ENCODE peak calls at places on chromosomes 6 and 20, in six cellular contexts. G is NT2/D1, I is tibial artery, B is breast epithelium, J is upper lobe of left lung, X is stomach. H is an unnamed sample. For H3K27me3 and H3K4me1, the result is how much of the 10 kb centered on the place peaks cover.

GRCh38 chr20:56360133-56360898 is 1.5 kb downstream of the FAM210B start:
- DNase-seq in G (no peak), I (no peak), B (no peak), J (no peak), X (no peak), H (no peak)

GRCh38 chr6:55729665-55730064 is 145.7 kb downstream of the BMP5 start:
- DNase-seq in G (no peak), I (no peak), B (no peak), J (no peak), X (no peak), H (no peak)

GRCh38 chr6:45783716-45784115 is 231.9 kb downstream of the CLIC5 start:
- DNase-seq in G (no peak), I (no peak), B (no peak), J (no peak), X (no peak), H (no peak)

GRCh38 chr20:47551841-47552240 is 50.2 kb downstream of the NCOA3 start:
- DNase-seq in G (no peak), I (no peak), B (no peak), J (no peak), X (no peak), H (no peak)

GRCh38 chr20:22675337-22675736 is 91.0 kb upstream of the FOXA2 start:
- DNase-seq in G (no peak), I (no peak), B (no peak), J (no peak), X (no peak), H (no peak)

GRCh38 chr6:6657085-6657819 is 68.7 kb downstream of the LY86 start:
- DNase-seq in G (no peak), I (no peak), B (no peak), J (no peak), X (no peak), H (no peak)

GRCh38 chr6:129498950-129499870 is 210.8 kb downstream of the ARHGAP18 start:
- DNase-seq in G (peak), I (no peak), B (no peak), J (no peak), X (no peak), H (no peak)

GRCh38 chr6:43629505-43630300 is 639 bp upstream of the GTPBP2 start:
- DNase-seq in G (peak), I (peak), B (peak), J (peak), X (peak), H (peak)

GRCh38 chr6:100488231-100488630 is 23.5 kb upstream of the SIM1 start:
- DNase-seq in G (no peak), I (no peak), B (no peak), J (no peak), X (no peak), H (no peak)

GRCh38 chr6:154476494-154476893 is 34.0 kb downstream of the CNKSR3 start:
- DNase-seq in G (no peak), I (no peak), B (no peak), J (no peak), X (no peak), H (no peak)

GRCh38 chr6:128311944-128312570 is 208.3 kb downstream of the PTPRK start:
- DNase-seq in G (no peak), I (no peak), B (no peak), J (no peak), X (no peak), H (no peak)

GRCh38 chr6:13550656-13551055 is 23.7 kb upstream of the SIRT5 start:
- DNase-seq in G (no peak), I (no peak), B (no peak), J (no peak), X (no peak), H (no peak)

GRCh38 chr20:24469116-24470030 is at the start of gene SYNDIG1:
- DNase-seq in G (no peak), I (peak), B (no peak), J (peak), X (no peak), H (no peak)

GRCh38 chr6:80425089-80425823 is 318.8 kb downstream of the BCKDHB start:
- DNase-seq in G (no peak), I (no peak), B (no peak), J (no peak), X (no peak), H (no peak)

GRCh38 chr6:92281571-92282076 is 1137.7 kb downstream of the EPHA7 start:
- DNase-seq in G (no peak), I (no peak), B (no peak), J (no peak), X (no peak), H (no peak)

GRCh38 chr20:10524643-10525042 is 89.5 kb downstream of the SLX4IP start:
- DNase-seq in G (no peak), I (no peak), B (no peak), J (no peak), X (no peak), H (no peak)

GRCh38 chr6:112831022-112831421 is 483.9 kb downstream of the RFPL4B start:
- DNase-seq in G (no peak), I (no peak), B (no peak), J (no peak), X (no peak), H (no peak)

GRCh38 chr6:165376100-165376499 is 66.7 kb upstream of the C6orf118 start:
- DNase-seq in G (no peak), I (no peak), B (no peak), J (no peak), X (no peak), H (no peak)

GRCh38 chr6:120935908-120936307 is 398.4 kb downstream of the TBC1D32 start:
- DNase-seq in G (no peak), I (no peak), B (no peak), J (no peak), X (no peak), H (no peak)

GRCh38 chr20:10935658-10936057 is 261.9 kb upstream of the JAG1 start:
- DNase-seq in G (no peak), I (no peak), B (no peak), J (no peak), X (no peak), H (no peak)

GRCh38 chr20:1225729-1226313 is at the start of gene RAD21L1:
- DNase-seq in G (peak), I (peak), B (peak), J (peak), X (peak), H (peak)

GRCh38 chr20:1224205-1224604 is 1.6 kb upstream of the RAD21L1 start:
- DNase-seq in G (no peak), I (no peak), B (no peak), J (peak), X (no peak), H (peak)

GRCh38 chr20:1229541-1229940 is 3.7 kb downstream of the RAD21L1 start:
- DNase-seq in G (no peak), I (no peak), B (no peak), J (no peak), X (no peak), H (no peak)

GRCh38 chr20:1225263-1225728 is 548 bp upstream of the RAD21L1 start:
- DNase-seq in G (no peak), I (no peak), B (no peak), J (no peak), X (no peak), H (peak)

DNA sequence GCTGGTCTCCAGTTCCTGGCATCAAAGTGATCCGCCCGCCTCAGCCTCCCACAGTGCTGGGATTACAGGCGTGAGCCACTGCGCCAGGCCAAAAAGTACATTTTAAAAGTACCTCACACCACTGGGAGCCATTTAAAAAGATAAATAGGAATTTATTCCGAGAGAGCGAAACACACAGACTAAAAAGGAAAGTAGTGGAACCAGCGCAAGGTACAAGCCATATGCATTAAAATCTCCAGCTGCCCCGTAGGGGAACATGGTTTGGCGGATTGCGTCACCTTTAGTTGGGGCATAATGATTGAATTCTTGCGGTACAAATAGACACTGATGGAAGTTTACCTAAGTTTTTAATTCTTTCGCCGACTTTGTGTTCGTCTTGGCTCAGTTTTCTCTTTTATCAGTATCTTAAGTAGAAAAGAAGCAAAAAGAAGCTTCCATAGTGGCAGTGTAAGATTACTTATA is 1.3 kb downstream of the RAD21L1 start:
- DNase-seq in G (no peak), I (no peak), B (no peak), J (no peak), X (no peak), H (no peak)
- H3K4me3 ChIP-seq in G (no peak), I (peak), B (peak), J (peak), X (peak), H (no peak)

GRCh38 chr6:107489636-107490567 is at the start of gene SOBP:
- DNase-seq in G (no peak), I (peak), B (no peak), J (peak), X (peak), H (peak)
- H3K27me3 ChIP-seq in G (half or more), I (under half), B (under half), J (under half), X (half or more), H (under half)

GRCh38 chr20:46354920-46355654 is 46.8 kb upstream of the CDH22 start:
- DNase-seq in G (no peak), I (no peak), B (no peak), J (peak), X (no peak), H (no peak)
- H3K4me1 ChIP-seq in G (under half), I (under half), B (under half), J (under half), X (under half), H (under half)

GRCh38 chr6:15408758-15409157 is 162.9 kb downstream of the JARID2 start:
- DNase-seq in G (no peak), I (no peak), B (no peak), J (no peak), X (no peak), H (no peak)
- H3K4me3 ChIP-seq in G (no peak), I (no peak), B (no peak), J (no peak), X (no peak), H (no peak)

DNA sequence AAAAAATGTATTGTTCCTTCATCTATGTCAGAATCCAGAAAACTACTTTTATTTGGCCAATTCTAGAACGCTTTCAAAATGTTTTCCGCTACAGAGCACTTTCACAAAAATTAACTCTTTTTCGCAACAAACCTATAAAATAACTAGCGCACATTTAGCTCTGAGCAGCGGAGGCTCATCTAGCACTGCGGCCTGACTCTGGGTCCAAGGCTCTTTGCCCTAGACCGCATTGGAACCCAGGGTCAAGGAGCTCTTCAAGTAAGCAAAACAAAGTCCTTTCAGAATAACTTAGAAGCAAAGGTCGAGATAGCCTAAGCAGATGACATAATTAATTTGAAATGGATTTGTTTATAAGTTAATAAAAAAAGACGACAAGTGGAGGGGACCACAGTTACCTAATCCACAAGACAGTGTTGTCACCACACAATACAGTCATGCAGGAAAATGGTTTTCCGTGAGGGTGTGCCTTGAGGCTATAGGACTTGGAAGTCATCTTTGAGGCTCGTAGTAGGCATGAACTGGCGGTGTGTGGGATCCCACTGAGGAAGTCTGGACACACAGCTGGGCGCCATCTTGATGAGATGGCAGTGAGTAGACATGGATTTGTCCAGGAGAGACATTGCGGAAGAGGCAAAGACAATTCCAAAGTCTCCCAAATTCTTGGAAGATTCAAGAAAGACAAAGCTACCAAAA is 29.2 kb upstream of the IRF4 start:
- DNase-seq in G (no peak), I (no peak), B (no peak), J (no peak), X (no peak), H (no peak)
- H3K27me3 ChIP-seq in G (half or more), I (under half), B (under half), J (under half), X (under half), H (under half)

DNA sequence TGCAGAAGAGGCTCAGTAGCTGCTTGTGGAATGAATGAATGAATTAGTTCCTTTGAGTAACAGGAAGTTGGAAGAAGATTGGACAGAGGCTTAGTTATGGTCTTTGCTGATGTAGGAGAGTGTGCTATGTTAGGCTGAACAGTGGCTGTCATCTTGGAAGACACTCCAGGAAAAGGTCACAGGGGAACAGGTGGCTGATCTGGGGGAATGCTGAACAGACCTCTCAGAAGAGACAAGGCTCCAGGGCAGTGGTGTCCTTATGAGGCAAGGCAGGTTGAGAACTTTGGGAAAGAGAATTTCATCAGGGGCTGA is 62.3 kb downstream of the UTRN start:
- DNase-seq in G (no peak), I (no peak), B (no peak), J (no peak), X (no peak), H (no peak)
- H3K4me1 ChIP-seq in G (under half), I (under half), B (under half), J (half or more), X (half or more), H (half or more)